ENCODE peak calls at places on chromosomes 6 and 20, in eight cellular contexts. J, B, P, V, T, K, G and S are unnamed samples.

GRCh38 chr6:107618672-107619071 is 128.8 kb downstream of the SOBP start:
- DNase-seq in K (no peak), P (no peak), G (no peak), T (no peak), J (no peak), V (no peak), B (no peak), S (no peak)

GRCh38 chr6:83592770-83593394 is 80.5 kb downstream of the PRSS35 start:
- DNase-seq in V (peak; percentile 46), G (no peak), P (peak; percentile 54), B (no peak), J (no peak), T (no peak), K (no peak), S (no peak)

GRCh38 chr20:63700199-63701050 is 4.0 kb downstream of the TNFRSF6B start:
- DNase-seq in G (no peak), V (no peak), K (no peak), J (no peak), P (no peak), B (no peak), T (no peak), S (peak; percentile 67)

GRCh38 chr6:130674604-130675003 is 152.6 kb upstream of the SMLR1 start:
- DNase-seq in K (no peak), T (no peak), V (no peak), G (no peak), B (no peak), J (no peak), P (peak; percentile 18), S (no peak)

GRCh38 chr6:116556065-116556464 is 2.5 kb downstream of the CALHM4 start:
- DNase-seq in G (no peak), K (peak; percentile 77), P (peak; percentile 56), J (peak; percentile 87), V (no peak), B (no peak), T (no peak), S (no peak)

GRCh38 chr20:21323640-21324039 is 20.5 kb downstream of the XRN2 start:
- DNase-seq in G (no peak), P (peak; percentile 93), T (no peak), J (peak; percentile 66), K (peak; percentile 75), V (peak; percentile 32), B (no peak), S (no peak)

GRCh38 chr20:1282966-1283365 is 16.9 kb downstream of the SNPH start:
- DNase-seq in P (no peak), T (no peak), J (no peak), V (no peak), K (no peak), G (peak; percentile 42), B (no peak), S (peak; percentile 37)

GRCh38 chr6:95572098-95572497 is 5.2 kb upstream of the MANEA start:
- DNase-seq in G (no peak), J (no peak), B (no peak), T (no peak), K (no peak), V (no peak), P (no peak), S (no peak)

GRCh38 chr20:47175501-47175900 is 181.0 kb downstream of the ZMYND8 start:
- DNase-seq in V (no peak), K (no peak), T (no peak), J (no peak), B (no peak), P (no peak), G (no peak), S (no peak)

GRCh38 chr6:143264291-143264834 is 186.1 kb downstream of the ADAT2 start:
- DNase-seq in B (no peak), T (no peak), K (no peak), J (no peak), V (no peak), G (no peak), P (no peak), S (no peak)